ENCODE peak calls at places on chromosomes 7 and 10, in nine cellular contexts. P is pons; K is activated naive CD8-positive, alpha-beta T cell treated with anti-CD3 and anti-CD28 coated beads for 36 hours; D is AG08396; S is OCI-M1; C is fibroblast of the aortic adventitia; I is AML-193; E is caudate nucleus; R is astrocyte of the spinal cord. X is an unnamed sample.

GRCh38 chr10:97120370-97120769 is 65.4 kb downstream of the SLIT1 start:
- DNase-seq in R (no peak), I (no peak), E (no peak), S (no peak), D (no peak), C (no peak), K (no peak), P (no peak), X (no peak)

GRCh38 chr7:104862719-104863118 is 151.3 kb upstream of the KMT2E start:
- DNase-seq in E (no peak), S (peak), C (no peak), I (no peak), D (peak), P (no peak), K (no peak), R (no peak), X (no peak)

GRCh38 chr10:15881542-15881941 is 21.2 kb upstream of the MINDY3 start:
- DNase-seq in I (no peak), D (no peak), E (no peak), K (no peak), S (no peak), P (no peak), R (no peak), C (no peak), X (no peak)

GRCh38 chr7:102434039-102434481 is 685 bp downstream of the ORAI2 start:
- DNase-seq in P (no peak), R (peak), E (peak), I (no peak), S (no peak), C (peak), D (no peak), K (no peak), X (no peak)

GRCh38 chr7:28630350-28630749 is 218.0 kb downstream of the CREB5 start:
- DNase-seq in C (peak), D (no peak), K (no peak), S (no peak), P (no peak), E (no peak), R (peak), I (no peak), X (no peak)

GRCh38 chr7:15280078-15280734 is 281.6 kb downstream of the AGMO start:
- DNase-seq in R (no peak), S (no peak), P (no peak), C (peak), K (no peak), E (no peak), D (no peak), I (no peak), X (no peak)

GRCh38 chr7:112965506-112965905 is 121.1 kb downstream of the GPR85 start:
- DNase-seq in S (no peak), I (no peak), E (no peak), P (no peak), C (peak), D (no peak), K (no peak), R (no peak), X (no peak)

GRCh38 chr10:24251547-24251946 is 42.6 kb downstream of the KIAA1217 start:
- DNase-seq in K (no peak), I (no peak), E (no peak), R (no peak), C (no peak), P (no peak), D (no peak), S (no peak), X (no peak)

GRCh38 chr7:2468227-2468626 is 8.0 kb downstream of the GRIFIN start:
- DNase-seq in K (no peak), P (no peak), C (no peak), S (no peak), D (peak), I (no peak), E (no peak), R (no peak), X (no peak)

GRCh38 chr7:47520408-47520807 is 61.5 kb downstream of the TNS3 start:
- DNase-seq in E (no peak), P (no peak), C (peak), R (peak), S (no peak), I (no peak), K (no peak), D (peak), X (no peak)

GRCh38 chr10:29714096-29714874 is 79.5 kb upstream of the SVIL start:
- DNase-seq in C (peak), D (no peak), K (no peak), I (no peak), P (no peak), S (peak), E (no peak), R (peak), X (no peak)

GRCh38 chr10:43210556-43210955 is 56.3 kb downstream of the RASGEF1A start:
- DNase-seq in R (no peak), E (no peak), P (no peak), K (no peak), I (no peak), S (no peak), D (no peak), C (no peak), X (no peak)

GRCh38 chr7:82672078-82672477 is 228.5 kb upstream of the CACNA2D1 start:
- DNase-seq in E (no peak), C (no peak), I (no peak), K (no peak), S (no peak), P (no peak), R (no peak), D (no peak), X (no peak)

GRCh38 chr7:64905547-64905946 is 2.5 kb downstream of the ZNF273 start:
- DNase-seq in I (no peak), R (no peak), P (no peak), E (no peak), C (no peak), S (peak), D (no peak), K (no peak), X (no peak)

GRCh38 chr7:43248961-43249807 is 136.7 kb downstream of the HECW1 start:
- DNase-seq in E (peak), R (peak), C (peak), S (no peak), P (no peak), D (peak), I (no peak), K (no peak), X (peak)

GRCh38 chr10:79112898-79113431 is 44.2 kb downstream of the ZMIZ1 start:
- DNase-seq in K (no peak), E (peak), P (no peak), I (no peak), D (peak), C (peak), S (no peak), R (peak), X (no peak)

GRCh38 chr10:124307531-124308350 is 111.0 kb downstream of the OAT start:
- DNase-seq in R (no peak), I (no peak), E (no peak), D (no peak), P (no peak), C (no peak), K (no peak), S (no peak), X (no peak)